ENCODE peak calls at places on chromosomes 12 and 14, in seven cellular contexts. One of them, this sample, is unnamed.

GRCh38 chr12:129564768-129565167 is 339.1 kb downstream of the TMEM132D start:
- DNase-seq in HepG2: no peak
- DNase-seq in A549: no peak
- DNase-seq in hepatocyte: no peak
- DNase-seq in NB4: peak
- DNase-seq in cardiac fibroblast: no peak
- DNase-seq in astrocyte of the spinal cord: no peak
- DNase-seq in this sample: no peak

GRCh38 chr12:98644433-98644711 is 216 bp downstream of the IKBIP start:
- DNase-seq in astrocyte of the spinal cord: no peak
- DNase-seq in NB4: no peak
- DNase-seq in cardiac fibroblast: no peak
- DNase-seq in hepatocyte: peak
- DNase-seq in HepG2: no peak
- DNase-seq in A549: peak
- DNase-seq in this sample: peak

GRCh38 chr12:31929140-31929526 is 30.1 kb upstream of the RESF1 start:
- DNase-seq in cardiac fibroblast: no peak
- DNase-seq in astrocyte of the spinal cord: no peak
- DNase-seq in A549: no peak
- DNase-seq in HepG2: no peak
- DNase-seq in hepatocyte: no peak
- DNase-seq in NB4: no peak
- DNase-seq in this sample: no peak

GRCh38 chr12:118190266-118190665 is 54.3 kb downstream of the PEBP1 start:
- DNase-seq in NB4: no peak
- DNase-seq in cardiac fibroblast: peak
- DNase-seq in A549: no peak
- DNase-seq in HepG2: no peak
- DNase-seq in astrocyte of the spinal cord: peak
- DNase-seq in hepatocyte: peak
- DNase-seq in this sample: peak

GRCh38 chr12:119804011-119804641 is 73.0 kb downstream of the CIT start:
- DNase-seq in astrocyte of the spinal cord: peak
- DNase-seq in HepG2: peak
- DNase-seq in NB4: peak
- DNase-seq in cardiac fibroblast: peak
- DNase-seq in A549: peak
- DNase-seq in hepatocyte: peak
- DNase-seq in this sample: peak

GRCh38 chr12:131105736-131106356 is 152.1 kb downstream of the ADGRD1 start:
- DNase-seq in A549: no peak
- DNase-seq in astrocyte of the spinal cord: no peak
- DNase-seq in HepG2: no peak
- DNase-seq in hepatocyte: no peak
- DNase-seq in cardiac fibroblast: no peak
- DNase-seq in NB4: peak
- DNase-seq in this sample: no peak

GRCh38 chr12:66188584-66189475 is at the start of gene IRAK3:
- DNase-seq in HepG2: no peak
- DNase-seq in A549: peak
- DNase-seq in NB4: peak
- DNase-seq in astrocyte of the spinal cord: peak
- DNase-seq in cardiac fibroblast: peak
- DNase-seq in hepatocyte: peak
- DNase-seq in this sample: peak

GRCh38 chr12:84924956-84925355 is 12.4 kb upstream of the SLC6A15 start:
- DNase-seq in astrocyte of the spinal cord: peak
- DNase-seq in NB4: no peak
- DNase-seq in A549: peak
- DNase-seq in hepatocyte: no peak
- DNase-seq in HepG2: no peak
- DNase-seq in cardiac fibroblast: peak
- DNase-seq in this sample: peak

GRCh38 chr12:6201199-6201608 is 1.0 kb downstream of the CD9 start:
- DNase-seq in hepatocyte: peak
- DNase-seq in HepG2: no peak
- DNase-seq in NB4: no peak
- DNase-seq in cardiac fibroblast: no peak
- DNase-seq in A549: peak
- DNase-seq in astrocyte of the spinal cord: no peak
- DNase-seq in this sample: peak

GRCh38 chr14:106538193-106538592 is 1011.8 kb downstream of the TMEM121 start:
- DNase-seq in hepatocyte: no peak
- DNase-seq in astrocyte of the spinal cord: no peak
- DNase-seq in A549: no peak
- DNase-seq in NB4: no peak
- DNase-seq in cardiac fibroblast: no peak
- DNase-seq in HepG2: no peak
- DNase-seq in this sample: no peak

GRCh38 chr12:113261847-113262470 is 40.7 kb downstream of the TPCN1 start:
- DNase-seq in cardiac fibroblast: peak
- DNase-seq in A549: no peak
- DNase-seq in HepG2: no peak
- DNase-seq in hepatocyte: no peak
- DNase-seq in NB4: peak
- DNase-seq in astrocyte of the spinal cord: no peak
- DNase-seq in this sample: no peak

GRCh38 chr14:24071836-24072420 is 566 bp downstream of the CPNE6 start:
- DNase-seq in hepatocyte: no peak
- DNase-seq in astrocyte of the spinal cord: no peak
- DNase-seq in NB4: no peak
- DNase-seq in HepG2: no peak
- DNase-seq in A549: no peak
- DNase-seq in cardiac fibroblast: no peak
- DNase-seq in this sample: no peak

GRCh38 chr14:54002653-54003052 is 46.0 kb upstream of the BMP4 start:
- DNase-seq in astrocyte of the spinal cord: peak
- DNase-seq in hepatocyte: peak
- DNase-seq in NB4: no peak
- DNase-seq in cardiac fibroblast: peak
- DNase-seq in A549: no peak
- DNase-seq in HepG2: no peak
- DNase-seq in this sample: no peak

GRCh38 chr12:119758695-119759094 is 90.8 kb downstream of the PRKAB1 start:
- DNase-seq in astrocyte of the spinal cord: no peak
- DNase-seq in hepatocyte: no peak
- DNase-seq in cardiac fibroblast: no peak
- DNase-seq in A549: no peak
- DNase-seq in HepG2: no peak
- DNase-seq in NB4: no peak
- DNase-seq in this sample: no peak

GRCh38 chr12:71558445-71558844 is 105.2 kb downstream of the ZFC3H1 start:
- DNase-seq in NB4: no peak
- DNase-seq in astrocyte of the spinal cord: no peak
- DNase-seq in A549: no peak
- DNase-seq in hepatocyte: no peak
- DNase-seq in HepG2: no peak
- DNase-seq in cardiac fibroblast: peak
- DNase-seq in this sample: no peak

GRCh38 chr14:55139152-55139551 is 10.1 kb downstream of the LGALS3 start:
- DNase-seq in astrocyte of the spinal cord: no peak
- DNase-seq in hepatocyte: no peak
- DNase-seq in cardiac fibroblast: no peak
- DNase-seq in HepG2: no peak
- DNase-seq in A549: no peak
- DNase-seq in NB4: no peak
- DNase-seq in this sample: no peak

GRCh38 chr14:55138091-55138490 is 9.0 kb downstream of the LGALS3 start:
- DNase-seq in hepatocyte: no peak
- DNase-seq in A549: no peak
- DNase-seq in NB4: peak
- DNase-seq in HepG2: no peak
- DNase-seq in cardiac fibroblast: no peak
- DNase-seq in astrocyte of the spinal cord: no peak
- DNase-seq in this sample: no peak

GRCh38 chr14:55136241-55136640 is 7.2 kb downstream of the LGALS3 start:
- DNase-seq in HepG2: no peak
- DNase-seq in A549: no peak
- DNase-seq in NB4: no peak
- DNase-seq in cardiac fibroblast: peak
- DNase-seq in astrocyte of the spinal cord: peak
- DNase-seq in hepatocyte: no peak
- DNase-seq in this sample: peak

GRCh38 chr14:55139696-55140509 is 10.9 kb downstream of the LGALS3 start:
- DNase-seq in hepatocyte: no peak
- DNase-seq in A549: no peak
- DNase-seq in NB4: no peak
- DNase-seq in astrocyte of the spinal cord: no peak
- DNase-seq in HepG2: no peak
- DNase-seq in cardiac fibroblast: no peak
- DNase-seq in this sample: no peak

DNA sequence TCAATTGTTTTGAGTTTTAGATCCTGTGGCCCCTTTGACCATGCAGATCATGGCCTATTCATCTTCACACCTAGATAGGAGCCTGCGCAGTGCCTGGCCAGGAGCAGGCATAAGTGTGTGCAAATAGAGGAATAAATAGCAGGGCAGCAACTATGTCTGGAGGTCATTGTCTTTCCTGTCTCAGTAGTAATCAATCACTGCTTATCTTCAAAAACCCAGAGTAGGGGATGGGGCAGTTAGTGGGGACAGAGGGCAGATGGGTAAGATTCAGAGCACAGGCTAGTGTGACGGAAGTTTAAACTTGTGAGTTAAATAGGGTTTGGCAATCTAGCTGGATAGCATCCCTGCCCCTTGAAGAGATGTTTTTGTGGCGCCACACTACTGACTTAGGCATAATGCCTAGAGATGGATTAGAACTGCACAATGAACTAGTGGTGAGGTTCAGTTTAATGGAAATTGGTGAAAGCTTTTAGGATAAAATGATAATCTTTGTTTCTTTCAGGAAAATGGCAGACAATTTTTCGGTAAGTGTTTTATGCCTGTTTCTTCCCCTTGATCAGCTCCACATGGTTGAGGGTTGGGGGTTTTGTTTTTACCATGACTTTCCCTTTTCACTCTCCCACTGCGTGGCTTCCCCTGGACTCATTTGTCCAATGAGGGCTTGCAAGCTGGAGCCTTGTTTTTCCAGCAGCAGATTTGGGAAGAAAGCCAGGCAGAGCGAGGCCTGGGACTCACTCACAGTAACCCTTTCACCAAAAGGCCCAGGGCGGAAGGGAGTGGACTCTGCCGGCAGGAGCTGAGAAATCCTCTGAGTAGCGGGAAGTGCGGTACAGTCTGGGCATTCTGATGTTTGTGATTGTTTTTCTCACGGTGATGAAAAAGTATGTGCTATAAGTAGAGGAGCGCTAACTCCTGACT is 8.1 kb downstream of the LGALS3 start:
- DNase-seq in HepG2: no peak
- DNase-seq in cardiac fibroblast: peak
- DNase-seq in hepatocyte: no peak
- DNase-seq in A549: no peak
- DNase-seq in astrocyte of the spinal cord: peak
- DNase-seq in NB4: no peak
- DNase-seq in this sample: no peak
- TF ChIP-seq CTCF in HepG2: no peak
- TF ChIP-seq CTCF in cardiac fibroblast: peak
- TF ChIP-seq CTCF in hepatocyte: no peak
- TF ChIP-seq CTCF in A549: no peak
- TF ChIP-seq CTCF in astrocyte of the spinal cord: peak
- TF ChIP-seq CTCF in NB4: no peak
- TF ChIP-seq CTCF in this sample: no peak

GRCh38 chr14:90556050-90556477 is 159.2 kb downstream of the CALM1 start:
- DNase-seq in A549: no peak
- DNase-seq in HepG2: peak
- DNase-seq in astrocyte of the spinal cord: no peak
- DNase-seq in cardiac fibroblast: no peak
- DNase-seq in hepatocyte: peak
- DNase-seq in NB4: no peak
- DNase-seq in this sample: no peak
- H3K4me3 ChIP-seq in A549: no peak
- H3K4me3 ChIP-seq in HepG2: peak
- H3K4me3 ChIP-seq in astrocyte of the spinal cord: no peak
- H3K4me3 ChIP-seq in cardiac fibroblast: no peak
- H3K4me3 ChIP-seq in hepatocyte: no peak
- H3K4me3 ChIP-seq in NB4: no peak
- H3K4me3 ChIP-seq in this sample: no peak

GRCh38 chr12:110600254-110600653 is 13.7 kb upstream of the TCTN1 start:
- DNase-seq in astrocyte of the spinal cord: peak
- DNase-seq in NB4: peak
- DNase-seq in hepatocyte: peak
- DNase-seq in cardiac fibroblast: peak
- DNase-seq in HepG2: peak
- DNase-seq in A549: peak
- DNase-seq in this sample: peak
- TF ChIP-seq CTCF in astrocyte of the spinal cord: peak
- TF ChIP-seq CTCF in NB4: no peak
- TF ChIP-seq CTCF in hepatocyte: peak
- TF ChIP-seq CTCF in cardiac fibroblast: peak
- TF ChIP-seq CTCF in HepG2: peak
- TF ChIP-seq CTCF in A549: peak
- TF ChIP-seq CTCF in this sample: peak

GRCh38 chr12:52521581-52522266 is 1.5 kb upstream of the KRT5 start:
- DNase-seq in NB4: no peak
- DNase-seq in astrocyte of the spinal cord: peak
- DNase-seq in HepG2: no peak
- DNase-seq in hepatocyte: no peak
- DNase-seq in cardiac fibroblast: no peak
- DNase-seq in A549: no peak
- DNase-seq in this sample: peak

GRCh38 chr12:52524241-52524897 is 4.2 kb upstream of the KRT5 start:
- DNase-seq in hepatocyte: no peak
- DNase-seq in astrocyte of the spinal cord: no peak
- DNase-seq in NB4: no peak
- DNase-seq in A549: no peak
- DNase-seq in HepG2: no peak
- DNase-seq in cardiac fibroblast: no peak
- DNase-seq in this sample: peak

GRCh38 chr12:52523825-52524224 is 3.6 kb upstream of the KRT5 start:
- DNase-seq in hepatocyte: no peak
- DNase-seq in NB4: no peak
- DNase-seq in astrocyte of the spinal cord: no peak
- DNase-seq in A549: no peak
- DNase-seq in HepG2: no peak
- DNase-seq in cardiac fibroblast: no peak
- DNase-seq in this sample: peak

GRCh38 chr12:52521175-52521574 is 981 bp upstream of the KRT5 start:
- DNase-seq in A549: no peak
- DNase-seq in NB4: no peak
- DNase-seq in astrocyte of the spinal cord: no peak
- DNase-seq in HepG2: no peak
- DNase-seq in hepatocyte: peak
- DNase-seq in cardiac fibroblast: no peak
- DNase-seq in this sample: peak

DNA sequence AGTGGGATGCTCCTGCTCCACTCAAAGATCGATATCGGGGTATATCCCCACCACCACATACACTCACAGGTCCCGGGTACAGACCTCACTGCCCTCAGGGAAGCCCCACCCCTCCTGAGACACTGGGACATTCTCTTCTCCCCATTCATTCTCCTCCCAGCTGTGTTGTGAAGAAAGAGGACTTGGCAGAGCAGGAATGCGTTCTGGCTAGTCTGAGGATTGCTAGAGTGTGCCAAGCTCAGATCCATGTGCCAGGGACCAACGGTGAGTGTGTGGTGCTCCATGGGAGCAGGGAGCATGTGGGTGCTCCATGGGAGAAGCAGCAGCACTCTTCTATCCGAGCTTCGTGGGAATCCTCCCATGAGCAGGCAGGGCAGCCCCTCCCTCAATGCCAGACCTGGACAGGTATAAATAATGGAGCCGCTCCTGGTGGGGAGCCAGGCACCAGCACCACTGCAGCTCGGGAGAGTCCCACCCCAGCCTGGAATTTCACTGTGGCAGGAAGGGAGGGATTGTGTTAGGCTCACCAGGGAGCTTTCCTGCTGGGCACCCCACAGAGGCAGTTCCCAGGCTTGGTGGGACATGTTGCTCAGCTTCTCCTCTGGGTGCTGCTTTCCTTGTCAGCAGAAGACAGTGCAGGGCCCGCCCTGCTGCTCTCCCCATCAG is 2.3 kb upstream of the KRT5 start:
- DNase-seq in A549: no peak
- DNase-seq in hepatocyte: no peak
- DNase-seq in astrocyte of the spinal cord: no peak
- DNase-seq in cardiac fibroblast: peak
- DNase-seq in HepG2: no peak
- DNase-seq in NB4: no peak
- DNase-seq in this sample: peak
- H3K4me3 ChIP-seq in A549: no peak
- H3K4me3 ChIP-seq in hepatocyte: no peak
- H3K4me3 ChIP-seq in astrocyte of the spinal cord: no peak
- H3K4me3 ChIP-seq in cardiac fibroblast: no peak
- H3K4me3 ChIP-seq in HepG2: no peak
- H3K4me3 ChIP-seq in NB4: no peak
- H3K4me3 ChIP-seq in this sample: peak